ENCODE peak calls at places on chromosomes 11 and 22, in six cellular contexts. One of them, this sample, is unnamed.

GRCh38 chr22:25362883-25363240 is 143.4 kb downstream of the CRYBB2 start:
- DNase-seq in H1: no peak
- DNase-seq in HepG2: no peak
- DNase-seq in K562: no peak
- DNase-seq in GM12878: no peak
- DNase-seq in GM12892: no peak
- DNase-seq in this sample: no peak

GRCh38 chr11:120108154-120108784 is 29.6 kb downstream of the TRIM29 start:
- DNase-seq in H1: peak
- DNase-seq in HepG2: peak
- DNase-seq in K562: peak
- DNase-seq in GM12878: no peak
- DNase-seq in GM12892: peak
- DNase-seq in this sample: peak

GRCh38 chr11:79493555-79494171 is 52.8 kb upstream of the TENM4 start:
- DNase-seq in H1: peak
- DNase-seq in HepG2: peak
- DNase-seq in K562: peak
- DNase-seq in GM12878: no peak
- DNase-seq in GM12892: peak
- DNase-seq in this sample: peak

GRCh38 chr22:31682751-31683150 is 20.7 kb upstream of the PISD start:
- DNase-seq in H1: no peak
- DNase-seq in HepG2: no peak
- DNase-seq in K562: no peak
- DNase-seq in GM12878: no peak
- DNase-seq in GM12892: no peak
- DNase-seq in this sample: no peak

GRCh38 chr11:30605036-30605435 is 18.9 kb upstream of the MPPED2 start:
- DNase-seq in H1: no peak
- DNase-seq in HepG2: no peak
- DNase-seq in K562: no peak
- DNase-seq in GM12878: no peak
- DNase-seq in GM12892: no peak
- DNase-seq in this sample: no peak

GRCh38 chr11:37371346-37371970 is 773.4 kb upstream of the RAG2 start:
- DNase-seq in H1: no peak
- DNase-seq in HepG2: no peak
- DNase-seq in K562: no peak
- DNase-seq in GM12878: no peak
- DNase-seq in GM12892: no peak
- DNase-seq in this sample: no peak

GRCh38 chr11:12826441-12826840 is 152.2 kb downstream of the TEAD1 start:
- DNase-seq in H1: no peak
- DNase-seq in HepG2: no peak
- DNase-seq in K562: no peak
- DNase-seq in GM12878: no peak
- DNase-seq in GM12892: no peak
- DNase-seq in this sample: no peak

GRCh38 chr11:2265396-2265795 is 5.0 kb downstream of the ASCL2 start:
- DNase-seq in H1: no peak
- DNase-seq in HepG2: no peak
- DNase-seq in K562: no peak
- DNase-seq in GM12878: peak
- DNase-seq in GM12892: no peak
- DNase-seq in this sample: no peak

GRCh38 chr11:91967018-91967715 is 257.5 kb upstream of the FAT3 start:
- DNase-seq in H1: no peak
- DNase-seq in HepG2: no peak
- DNase-seq in K562: no peak
- DNase-seq in GM12878: no peak
- DNase-seq in GM12892: no peak
- DNase-seq in this sample: no peak

GRCh38 chr11:77046060-77046501 is 11.9 kb downstream of the B3GNT6 start:
- DNase-seq in H1: peak
- DNase-seq in HepG2: no peak
- DNase-seq in K562: peak
- DNase-seq in GM12878: no peak
- DNase-seq in GM12892: no peak
- DNase-seq in this sample: peak

GRCh38 chr11:19670030-19670761 is 42.4 kb upstream of the NAV2 start:
- DNase-seq in H1: no peak
- DNase-seq in HepG2: no peak
- DNase-seq in K562: no peak
- DNase-seq in GM12878: no peak
- DNase-seq in GM12892: no peak
- DNase-seq in this sample: no peak

GRCh38 chr11:126989942-126990715 is 10.4 kb downstream of the KIRREL3 start:
- DNase-seq in H1: peak
- DNase-seq in HepG2: peak
- DNase-seq in K562: peak
- DNase-seq in GM12878: no peak
- DNase-seq in GM12892: peak
- DNase-seq in this sample: peak

GRCh38 chr11:97729546-97730272 is 1291.0 kb upstream of the CNTN5 start:
- DNase-seq in H1: no peak
- DNase-seq in HepG2: no peak
- DNase-seq in K562: no peak
- DNase-seq in GM12878: no peak
- DNase-seq in GM12892: no peak
- DNase-seq in this sample: no peak

GRCh38 chr11:108559340-108559739 is 34.2 kb downstream of the EXPH5 start:
- DNase-seq in H1: no peak
- DNase-seq in HepG2: no peak
- DNase-seq in K562: no peak
- DNase-seq in GM12878: no peak
- DNase-seq in GM12892: no peak
- DNase-seq in this sample: no peak

GRCh38 chr11:35549787-35550186 is 24.4 kb upstream of the PAMR1 start:
- DNase-seq in H1: no peak
- DNase-seq in HepG2: no peak
- DNase-seq in K562: no peak
- DNase-seq in GM12878: no peak
- DNase-seq in GM12892: no peak
- DNase-seq in this sample: no peak

GRCh38 chr11:36748856-36749255 is 150.8 kb upstream of the RAG2 start:
- DNase-seq in H1: no peak
- DNase-seq in HepG2: no peak
- DNase-seq in K562: no peak
- DNase-seq in GM12878: no peak
- DNase-seq in GM12892: no peak
- DNase-seq in this sample: no peak

GRCh38 chr11:18745251-18745650 is 19.3 kb upstream of the IGSF22 start:
- DNase-seq in H1: no peak
- DNase-seq in HepG2: no peak
- DNase-seq in K562: no peak
- DNase-seq in GM12878: no peak
- DNase-seq in GM12892: no peak
- DNase-seq in this sample: no peak

GRCh38 chr22:19629331-19629719 is 85.0 kb upstream of the SEPTIN5 start:
- DNase-seq in H1: no peak
- DNase-seq in HepG2: no peak
- DNase-seq in K562: no peak
- DNase-seq in GM12878: no peak
- DNase-seq in GM12892: no peak
- DNase-seq in this sample: no peak

GRCh38 chr22:41826430-41827383 is 6.2 kb upstream of the SREBF2 start:
- DNase-seq in H1: no peak
- DNase-seq in HepG2: no peak
- DNase-seq in K562: no peak
- DNase-seq in GM12878: no peak
- DNase-seq in GM12892: no peak
- DNase-seq in this sample: no peak

GRCh38 chr11:12288212-12288933 is 89.0 kb upstream of the PARVA start:
- DNase-seq in H1: peak
- DNase-seq in HepG2: peak
- DNase-seq in K562: peak
- DNase-seq in GM12878: no peak
- DNase-seq in GM12892: peak
- DNase-seq in this sample: peak

GRCh38 chr11:70527046-70527395 is 128.7 kb downstream of the CTTN start:
- DNase-seq in H1: no peak
- DNase-seq in HepG2: no peak
- DNase-seq in K562: no peak
- DNase-seq in GM12878: no peak
- DNase-seq in GM12892: no peak
- DNase-seq in this sample: no peak

GRCh38 chr22:35685731-35686130 is 31.9 kb upstream of the APOL5 start:
- DNase-seq in H1: no peak
- DNase-seq in HepG2: no peak
- DNase-seq in K562: no peak
- DNase-seq in GM12878: no peak
- DNase-seq in GM12892: no peak
- DNase-seq in this sample: no peak

GRCh38 chr11:65355013-65355775 is 643 bp downstream of the TIGD3 start:
- DNase-seq in H1: peak
- DNase-seq in HepG2: peak
- DNase-seq in K562: peak
- DNase-seq in GM12878: no peak
- DNase-seq in GM12892: peak
- DNase-seq in this sample: peak

GRCh38 chr22:38336699-38337098 is 19.5 kb upstream of the CSNK1E start:
- DNase-seq in H1: no peak
- DNase-seq in HepG2: no peak
- DNase-seq in K562: no peak
- DNase-seq in GM12878: no peak
- DNase-seq in GM12892: no peak
- DNase-seq in this sample: no peak

GRCh38 chr22:38335077-38335476 is 17.8 kb upstream of the CSNK1E start:
- DNase-seq in H1: no peak
- DNase-seq in HepG2: no peak
- DNase-seq in K562: no peak
- DNase-seq in GM12878: no peak
- DNase-seq in GM12892: no peak
- DNase-seq in this sample: no peak

DNA sequence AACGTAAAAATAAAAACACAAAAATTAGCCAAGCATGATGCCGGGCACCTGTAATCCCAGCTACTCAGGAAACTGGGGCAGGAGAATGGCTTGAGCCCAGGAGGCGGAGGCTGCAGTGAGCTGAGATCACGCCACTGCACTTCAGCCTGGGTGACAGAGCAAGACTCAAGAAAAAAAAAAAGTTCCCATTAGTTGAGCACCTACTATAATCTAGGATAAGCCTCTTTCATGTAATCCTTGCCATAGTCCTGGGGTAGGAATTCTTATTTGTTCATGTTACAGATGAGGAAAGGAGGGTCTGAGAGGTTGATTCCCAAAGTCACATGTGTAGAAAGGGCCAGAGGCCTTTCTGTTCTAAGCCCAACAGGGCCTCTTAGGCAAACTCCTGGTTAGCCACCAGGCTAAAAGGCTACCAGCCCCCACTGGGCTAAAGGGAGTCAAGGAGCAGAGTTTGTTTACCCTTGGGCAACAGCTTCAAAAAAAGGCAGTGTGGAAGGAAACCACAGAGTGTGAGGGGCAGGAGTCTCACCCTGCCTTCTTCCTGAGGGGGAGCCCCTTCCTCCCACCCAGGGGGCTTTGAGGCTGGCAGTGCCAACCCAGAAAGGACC is 21.6 kb upstream of the CSNK1E start:
- DNase-seq in H1: no peak
- DNase-seq in HepG2: no peak
- DNase-seq in K562: no peak
- DNase-seq in GM12878: no peak
- DNase-seq in GM12892: no peak
- DNase-seq in this sample: no peak
- TF ChIP-seq TAF1 in H1: no peak
- TF ChIP-seq TAF1 in HepG2: no peak
- TF ChIP-seq TAF1 in K562: no peak
- TF ChIP-seq TAF1 in GM12878: no peak
- TF ChIP-seq TAF1 in GM12892: no peak
- TF ChIP-seq TAF1 in this sample: no peak

GRCh38 chr11:68127791-68128681 is 6.8 kb upstream of the CHKA start:
- DNase-seq in H1: peak
- DNase-seq in HepG2: peak
- DNase-seq in K562: peak
- DNase-seq in GM12878: no peak
- DNase-seq in GM12892: no peak
- DNase-seq in this sample: no peak
- TF ChIP-seq TAF1 in H1: peak
- TF ChIP-seq TAF1 in HepG2: peak
- TF ChIP-seq TAF1 in K562: no peak
- TF ChIP-seq TAF1 in GM12878: no peak
- TF ChIP-seq TAF1 in GM12892: no peak
- TF ChIP-seq TAF1 in this sample: no peak

GRCh38 chr11:15841898-15842297 is 514.4 kb downstream of the SOX6 start:
- DNase-seq in H1: no peak
- DNase-seq in HepG2: no peak
- DNase-seq in K562: no peak
- DNase-seq in GM12878: no peak
- DNase-seq in GM12892: no peak
- DNase-seq in this sample: no peak

GRCh38 chr11:15845261-15845660 is 511.1 kb downstream of the SOX6 start:
- DNase-seq in H1: no peak
- DNase-seq in HepG2: no peak
- DNase-seq in K562: no peak
- DNase-seq in GM12878: no peak
- DNase-seq in GM12892: no peak
- DNase-seq in this sample: no peak

GRCh38 chr11:15839061-15839460 is 517.3 kb downstream of the SOX6 start:
- DNase-seq in H1: no peak
- DNase-seq in HepG2: no peak
- DNase-seq in K562: no peak
- DNase-seq in GM12878: no peak
- DNase-seq in GM12892: no peak
- DNase-seq in this sample: no peak

GRCh38 chr11:15842345-15842744 is 514.0 kb downstream of the SOX6 start:
- DNase-seq in H1: no peak
- DNase-seq in HepG2: no peak
- DNase-seq in K562: no peak
- DNase-seq in GM12878: no peak
- DNase-seq in GM12892: no peak
- DNase-seq in this sample: no peak

DNA sequence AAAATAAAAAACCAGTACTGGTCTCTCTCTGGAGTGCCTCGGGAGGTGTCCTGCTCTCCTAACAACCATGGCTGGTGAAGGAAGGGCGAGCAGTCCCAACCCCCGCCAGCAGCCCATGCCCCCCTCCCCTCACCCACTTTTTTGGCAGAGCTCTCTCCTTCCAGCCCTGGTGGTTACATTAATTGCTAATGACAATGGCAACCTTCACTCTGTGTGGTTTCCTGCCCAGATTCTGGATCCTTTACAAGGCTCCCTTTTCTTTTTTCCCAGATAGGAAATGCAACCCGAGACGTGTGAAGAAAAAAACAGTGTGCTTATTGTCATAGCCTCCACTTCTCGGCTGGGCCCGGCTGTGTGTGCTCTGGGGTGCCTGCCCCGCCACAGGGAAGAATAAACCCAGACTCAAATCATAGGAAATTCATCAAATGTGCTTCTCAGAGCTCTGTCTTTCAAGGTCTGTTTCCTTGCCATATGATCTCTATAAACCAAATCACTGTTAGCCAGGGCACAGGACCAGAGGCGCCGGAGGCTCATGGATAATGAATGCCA is 513.0 kb downstream of the SOX6 start:
- DNase-seq in H1: no peak
- DNase-seq in HepG2: no peak
- DNase-seq in K562: no peak
- DNase-seq in GM12878: no peak
- DNase-seq in GM12892: no peak
- DNase-seq in this sample: no peak
- TF ChIP-seq TAF1 in H1: no peak
- TF ChIP-seq TAF1 in HepG2: no peak
- TF ChIP-seq TAF1 in K562: no peak
- TF ChIP-seq TAF1 in GM12878: no peak
- TF ChIP-seq TAF1 in GM12892: no peak
- TF ChIP-seq TAF1 in this sample: no peak

GRCh38 chr11:72609045-72609444 is 65.2 kb downstream of the PDE2A start:
- DNase-seq in H1: no peak
- DNase-seq in HepG2: no peak
- DNase-seq in K562: peak
- DNase-seq in GM12878: no peak
- DNase-seq in GM12892: no peak
- DNase-seq in this sample: no peak
- TF ChIP-seq TAF1 in H1: no peak
- TF ChIP-seq TAF1 in HepG2: no peak
- TF ChIP-seq TAF1 in K562: no peak
- TF ChIP-seq TAF1 in GM12878: no peak
- TF ChIP-seq TAF1 in GM12892: no peak
- TF ChIP-seq TAF1 in this sample: no peak

This sample was measured in GM12891.